ENCODE peak calls at places on chromosomes 7 and 10, in four cellular contexts. C, D, Z and I are unnamed samples.

GRCh38 chr10:131961777-131962450 is 19.8 kb downstream of the BNIP3 start:
- DNase-seq in Z (no peak), C (peak), D (no peak), I (no peak)

GRCh38 chr10:85508159-85508558 is 858.4 kb downstream of the GRID1 start:
- DNase-seq in Z (no peak), D (no peak), C (no peak), I (no peak)

GRCh38 chr7:129550673-129551360 is 48.5 kb downstream of the SMKR1 start:
- DNase-seq in C (no peak), Z (no peak), D (peak), I (no peak)

GRCh38 chr10:93703066-93703465 is 674 bp upstream of the FRA10AC1 start:
- DNase-seq in C (no peak), D (no peak), Z (peak), I (no peak)

GRCh38 chr10:26733750-26734568 is 36.5 kb downstream of the PDSS1 start:
- DNase-seq in C (peak), D (no peak), Z (peak), I (no peak)

GRCh38 chr10:103626178-103626577 is 132.7 kb downstream of the NEURL1 start:
- DNase-seq in Z (no peak), D (no peak), C (peak), I (no peak)

GRCh38 chr7:106757846-106758245 is 96.9 kb upstream of the CCDC71L start:
- DNase-seq in Z (no peak), C (no peak), D (no peak), I (no peak)

GRCh38 chr10:78552261-78552811 is 516.4 kb upstream of the ZMIZ1 start:
- DNase-seq in D (no peak), C (peak), Z (no peak), I (peak)

GRCh38 chr10:16632996-16633395 is 111.3 kb upstream of the C1QL3 start:
- DNase-seq in D (no peak), C (no peak), Z (no peak), I (no peak)

GRCh38 chr7:36765605-36766004 is 41.3 kb upstream of the AOAH start:
- DNase-seq in C (no peak), D (no peak), Z (no peak), I (no peak)

GRCh38 chr10:633279-634245 is 55.9 kb downstream of the DIP2C start:
- DNase-seq in D (no peak), C (no peak), Z (no peak), I (no peak)

GRCh38 chr10:8221481-8221880 is 167.0 kb downstream of the GATA3 start:
- DNase-seq in Z (no peak), C (no peak), D (no peak), I (no peak)

GRCh38 chr10:21499910-21500577 is 25.4 kb downstream of the SKIDA1 start:
- DNase-seq in C (no peak), Z (no peak), D (no peak), I (no peak)

GRCh38 chr7:70416611-70417010 is 715.3 kb upstream of the GALNT17 start:
- DNase-seq in C (no peak), Z (no peak), D (no peak), I (no peak)

GRCh38 chr7:150994838-150995510 is 4.2 kb downstream of the NOS3 start:
- DNase-seq in C (no peak), D (no peak), Z (no peak), I (no peak)

GRCh38 chr7:82175319-82175718 is 268.3 kb downstream of the CACNA2D1 start:
- DNase-seq in D (no peak), C (no peak), Z (no peak), I (no peak)

GRCh38 chr7:143415696-143416095 is 7.0 kb upstream of the EPHA1 start:
- DNase-seq in Z (no peak), D (no peak), C (no peak), I (no peak)

GRCh38 chr7:116429986-116430619 is 69.4 kb upstream of the CAV2 start:
- DNase-seq in Z (no peak), C (no peak), D (no peak), I (no peak)

GRCh38 chr7:913736-914520 is 37.6 kb downstream of the GET4 start:
- DNase-seq in C (peak), Z (peak), D (no peak), I (no peak)

GRCh38 chr7:28999421-28999820 is 41.3 kb upstream of the TRIL start:
- DNase-seq in D (no peak), C (no peak), Z (no peak), I (no peak)

GRCh38 chr7:92633211-92633906 is 43.2 kb upstream of the FAM133B start:
- DNase-seq in Z (no peak), C (peak), D (peak), I (peak)

GRCh38 chr7:132034748-132035416 is 478.5 kb upstream of the PODXL start:
- DNase-seq in C (no peak), Z (no peak), D (no peak), I (no peak)

GRCh38 chr7:48250441-48250951 is 79.2 kb downstream of the ABCA13 start:
- DNase-seq in D (no peak), Z (no peak), C (no peak), I (peak)

GRCh38 chr10:119302172-119302571 is 94.8 kb downstream of the GRK5 start:
- DNase-seq in Z (no peak), D (no peak), C (no peak), I (no peak)

GRCh38 chr10:96833220-96834001 is 1.3 kb downstream of the LCOR start:
- DNase-seq in D (no peak), C (no peak), Z (no peak), I (no peak)

GRCh38 chr7:132738254-132738653 is 162.0 kb upstream of the PLXNA4 start:
- DNase-seq in D (peak), Z (no peak), C (no peak), I (peak)

GRCh38 chr7:130180571-130180971 is 24.6 kb downstream of the TMEM209 start:
- DNase-seq in D (no peak), C (no peak), Z (no peak), I (no peak)

GRCh38 chr10:117616179-117616578 is 73.6 kb downstream of the EMX2 start:
- DNase-seq in D (no peak), Z (no peak), C (no peak), I (no peak)

GRCh38 chr7:5690931-5691461 is 90.5 kb downstream of the RNF216 start:
- DNase-seq in C (no peak), D (no peak), Z (no peak), I (no peak)

GRCh38 chr10:86851329-86852207 is 95.1 kb downstream of the BMPR1A start:
- DNase-seq in Z (no peak), C (no peak), D (no peak), I (peak)

GRCh38 chr7:118195837-118196474 is 12.0 kb downstream of the LSM8 start:
- DNase-seq in C (peak), Z (no peak), D (peak), I (peak)